ENCODE peak calls at places on chromosome 20, in four cellular contexts. One of them, this sample, is unnamed.
A peak's percentile ranks its signal among the peaks of the same experiment; 100 is the strongest.

GRCh38 chr20:2137552-2138201 is 36.0 kb downstream of the STK35 start:
- DNase-seq in IMR-90: peak; percentile 96
- DNase-seq in mesenchymal stem cell: peak; percentile 97
- DNase-seq in mesendoderm: no peak
- DNase-seq in this sample: no peak

GRCh38 chr20:41177636-41178035 is 40.3 kb downstream of the PLCG1 start:
- DNase-seq in IMR-90: peak; percentile 87
- DNase-seq in mesenchymal stem cell: peak; percentile 77
- DNase-seq in mesendoderm: peak; percentile 71
- DNase-seq in this sample: no peak

GRCh38 chr20:61346996-61347906 is 95.2 kb downstream of the CDH4 start:
- DNase-seq in IMR-90: no peak
- DNase-seq in mesenchymal stem cell: no peak
- DNase-seq in mesendoderm: no peak
- DNase-seq in this sample: no peak

GRCh38 chr20:22768779-22769178 is 184.4 kb upstream of the FOXA2 start:
- DNase-seq in IMR-90: no peak
- DNase-seq in mesenchymal stem cell: no peak
- DNase-seq in mesendoderm: peak; percentile 57
- DNase-seq in this sample: peak; percentile 8

GRCh38 chr20:36117638-36118037 is 36.9 kb upstream of the EPB41L1 start:
- DNase-seq in IMR-90: no peak
- DNase-seq in mesenchymal stem cell: no peak
- DNase-seq in mesendoderm: no peak
- DNase-seq in this sample: no peak

GRCh38 chr20:23231561-23232218 is 118.9 kb upstream of the NXT1 start:
- DNase-seq in IMR-90: peak; percentile 29
- DNase-seq in mesenchymal stem cell: peak; percentile 46
- DNase-seq in mesendoderm: peak; percentile 66
- DNase-seq in this sample: no peak

GRCh38 chr20:57695012-57695411 is 14.8 kb downstream of the PMEPA1 start:
- DNase-seq in IMR-90: no peak
- DNase-seq in mesenchymal stem cell: no peak
- DNase-seq in mesendoderm: no peak
- DNase-seq in this sample: no peak

GRCh38 chr20:5353624-5354496 is 37.1 kb upstream of the PROKR2 start:
- DNase-seq in IMR-90: peak; percentile 44
- DNase-seq in mesenchymal stem cell: peak; percentile 76
- DNase-seq in mesendoderm: no peak
- DNase-seq in this sample: no peak

GRCh38 chr20:57092112-57092899 is 174.1 kb downstream of the BMP7 start:
- DNase-seq in IMR-90: peak; percentile 26
- DNase-seq in mesenchymal stem cell: peak; percentile 61
- DNase-seq in mesendoderm: peak; percentile 69
- DNase-seq in this sample: peak; percentile 64

GRCh38 chr20:57596998-57597939 is 23.0 kb downstream of the ZBP1 start:
- DNase-seq in IMR-90: peak; percentile 17
- DNase-seq in mesenchymal stem cell: peak; percentile 36
- DNase-seq in mesendoderm: peak; percentile 58
- DNase-seq in this sample: peak; percentile 61

GRCh38 chr20:4091332-4092135 is 76.2 kb upstream of the RNF24 start:
- DNase-seq in IMR-90: peak; percentile 96
- DNase-seq in mesenchymal stem cell: peak; percentile 98
- DNase-seq in mesendoderm: peak; percentile 84
- DNase-seq in this sample: peak; percentile 56

GRCh38 chr20:36175016-36175415 is 20.5 kb downstream of the EPB41L1 start:
- DNase-seq in IMR-90: peak; percentile 68
- DNase-seq in mesenchymal stem cell: peak; percentile 64
- DNase-seq in mesendoderm: no peak
- DNase-seq in this sample: no peak

GRCh38 chr20:2624190-2624589 is 28.2 kb upstream of the NOP56 start:
- DNase-seq in IMR-90: no peak
- DNase-seq in mesenchymal stem cell: no peak
- DNase-seq in mesendoderm: no peak
- DNase-seq in this sample: no peak

GRCh38 chr20:23622839-23623343 is 14.9 kb downstream of the CST3 start:
- DNase-seq in IMR-90: peak; percentile 77
- DNase-seq in mesenchymal stem cell: peak; percentile 93
- DNase-seq in mesendoderm: peak; percentile 55
- DNase-seq in this sample: no peak

GRCh38 chr20:32434434-32434833 is 76.3 kb downstream of the ASXL1 start:
- DNase-seq in IMR-90: no peak
- DNase-seq in mesenchymal stem cell: no peak
- DNase-seq in mesendoderm: no peak
- DNase-seq in this sample: no peak

GRCh38 chr20:45576995-45577394 is 2.1 kb downstream of the WFDC8 start:
- DNase-seq in IMR-90: peak; percentile 1
- DNase-seq in mesenchymal stem cell: peak; percentile 39
- DNase-seq in mesendoderm: peak; percentile 81
- DNase-seq in this sample: no peak

GRCh38 chr20:45631184-45631583 is at the start of gene WFDC9:
- DNase-seq in IMR-90: no peak
- DNase-seq in mesenchymal stem cell: no peak
- DNase-seq in mesendoderm: no peak
- DNase-seq in this sample: no peak

GRCh38 chr20:6583134-6583738 is 184.2 kb upstream of the BMP2 start:
- DNase-seq in IMR-90: peak; percentile 55
- DNase-seq in mesenchymal stem cell: peak; percentile 68
- DNase-seq in mesendoderm: peak; percentile 85
- DNase-seq in this sample: peak; percentile 65

GRCh38 chr20:59040682-59041081 is 1.9 kb downstream of the PRELID3B start:
- DNase-seq in IMR-90: no peak
- DNase-seq in mesenchymal stem cell: no peak
- DNase-seq in mesendoderm: no peak
- DNase-seq in this sample: no peak
- H3K4me3 ChIP-seq in IMR-90: no peak overlapping the region
- H3K4me3 ChIP-seq in mesenchymal stem cell: no peak overlapping the region
- H3K4me3 ChIP-seq in mesendoderm: no peak overlapping the region
- H3K4me3 ChIP-seq in this sample: no peak overlapping the region

GRCh38 chr20:18566892-18567738 is at the start of gene SMIM26:
- DNase-seq in IMR-90: peak; percentile 82
- DNase-seq in mesenchymal stem cell: peak; percentile 87
- DNase-seq in mesendoderm: peak; percentile 95
- DNase-seq in this sample: peak; percentile 67

GRCh38 chr20:18571009-18571408 is 3.8 kb downstream of the SMIM26 start:
- DNase-seq in IMR-90: no peak
- DNase-seq in mesenchymal stem cell: no peak
- DNase-seq in mesendoderm: no peak
- DNase-seq in this sample: no peak

GRCh38 chr20:18571578-18571977 is 4.3 kb downstream of the SMIM26 start:
- DNase-seq in IMR-90: no peak
- DNase-seq in mesenchymal stem cell: no peak
- DNase-seq in mesendoderm: no peak
- DNase-seq in this sample: no peak

DNA sequence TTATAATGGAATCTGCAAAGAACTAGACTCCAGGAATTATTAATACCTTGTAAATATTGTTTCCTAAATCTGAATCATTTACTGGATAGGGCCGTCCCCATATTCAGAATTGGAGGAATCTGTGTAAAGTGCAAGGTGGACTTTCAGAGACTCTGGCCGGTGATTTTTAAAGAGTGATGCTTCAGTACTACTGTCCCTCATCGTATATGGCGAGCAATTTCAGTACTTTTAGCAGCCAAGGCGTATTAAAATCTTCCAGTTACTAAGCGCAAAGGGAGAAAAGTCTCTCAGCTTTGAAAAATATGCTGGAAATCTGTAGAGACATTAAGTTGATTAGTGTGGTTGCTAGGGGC is 483 bp downstream of the SMIM26 start:
- DNase-seq in IMR-90: no peak
- DNase-seq in mesenchymal stem cell: no peak
- DNase-seq in mesendoderm: no peak
- DNase-seq in this sample: no peak
- H4K8ac ChIP-seq in IMR-90: peak overlapping the region; percentile 98
- H4K8ac ChIP-seq in mesenchymal stem cell: no peak overlapping the region
- H4K8ac ChIP-seq in mesendoderm: no peak overlapping the region
- H4K8ac ChIP-seq in this sample: no peak overlapping the region

GRCh38 chr20:53874104-53874503 is 196.3 kb downstream of the BCAS1 start:
- DNase-seq in IMR-90: no peak
- DNase-seq in mesenchymal stem cell: no peak
- DNase-seq in mesendoderm: no peak
- DNase-seq in this sample: no peak

GRCh38 chr20:53872081-53872541 is 198.3 kb downstream of the BCAS1 start:
- DNase-seq in IMR-90: no peak
- DNase-seq in mesenchymal stem cell: no peak
- DNase-seq in mesendoderm: no peak
- DNase-seq in this sample: no peak

GRCh38 chr20:53872561-53873248 is 197.7 kb downstream of the BCAS1 start:
- DNase-seq in IMR-90: peak; percentile 30
- DNase-seq in mesenchymal stem cell: no peak
- DNase-seq in mesendoderm: no peak
- DNase-seq in this sample: no peak

GRCh38 chr20:53874706-53875105 is 195.7 kb downstream of the BCAS1 start:
- DNase-seq in IMR-90: no peak
- DNase-seq in mesenchymal stem cell: no peak
- DNase-seq in mesendoderm: no peak
- DNase-seq in this sample: no peak

GRCh38 chr20:53873249-53873642 is 197.1 kb downstream of the BCAS1 start:
- DNase-seq in IMR-90: no peak
- DNase-seq in mesenchymal stem cell: no peak
- DNase-seq in mesendoderm: no peak
- DNase-seq in this sample: no peak
- H3K4me3 ChIP-seq in IMR-90: no peak overlapping the region
- H3K4me3 ChIP-seq in mesenchymal stem cell: no peak overlapping the region
- H3K4me3 ChIP-seq in mesendoderm: no peak overlapping the region
- H3K4me3 ChIP-seq in this sample: no peak overlapping the region

GRCh38 chr20:21632654-21633053 is 72.8 kb upstream of the PAX1 start:
- DNase-seq in IMR-90: no peak
- DNase-seq in mesenchymal stem cell: no peak
- DNase-seq in mesendoderm: no peak
- DNase-seq in this sample: no peak
- H4K8ac ChIP-seq in IMR-90: no peak overlapping the region
- H4K8ac ChIP-seq in mesenchymal stem cell: no peak overlapping the region
- H4K8ac ChIP-seq in mesendoderm: no peak overlapping the region
- H4K8ac ChIP-seq in this sample: no peak overlapping the region

DNA sequence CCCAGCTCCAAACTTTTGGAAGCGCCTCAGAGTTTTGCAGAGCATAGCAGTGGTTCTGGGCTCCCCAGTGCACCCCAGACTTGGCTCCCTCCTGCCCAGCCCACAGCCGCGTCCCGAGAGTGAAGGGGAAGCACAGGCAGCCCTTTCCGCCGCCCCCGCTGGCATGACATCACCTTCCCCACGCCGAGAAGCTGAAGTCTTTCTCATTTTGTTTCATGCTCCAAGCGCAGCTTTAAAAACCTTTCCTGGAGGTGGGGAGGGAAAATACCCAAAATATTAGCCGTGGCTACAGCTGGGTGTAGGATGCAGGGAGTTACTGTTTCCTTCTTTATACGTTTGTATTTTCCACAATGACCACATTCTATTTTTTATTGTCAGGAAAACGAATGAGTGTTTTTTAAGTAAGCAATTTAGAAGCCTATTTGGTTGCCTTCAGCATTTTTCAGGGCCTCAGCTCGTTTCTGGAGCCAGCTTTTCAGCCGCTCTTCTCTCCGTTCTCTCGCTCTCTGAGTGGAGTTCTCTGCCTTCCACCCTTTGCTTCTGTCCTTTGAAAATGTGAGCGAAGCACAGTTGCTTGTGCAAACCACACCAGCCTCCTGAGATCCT is 72.8 kb downstream of the SNX5 start:
- DNase-seq in IMR-90: peak; percentile 70
- DNase-seq in mesenchymal stem cell: peak; percentile 28
- DNase-seq in mesendoderm: no peak
- DNase-seq in this sample: no peak
- H3K4me3 ChIP-seq in IMR-90: peak overlapping the region; percentile 35
- H3K4me3 ChIP-seq in mesenchymal stem cell: no peak overlapping the region
- H3K4me3 ChIP-seq in mesendoderm: no peak overlapping the region
- H3K4me3 ChIP-seq in this sample: no peak overlapping the region

GRCh38 chr20:16007164-16007563 is 566.1 kb downstream of the KIF16B start:
- DNase-seq in IMR-90: no peak
- DNase-seq in mesenchymal stem cell: no peak
- DNase-seq in mesendoderm: no peak
- DNase-seq in this sample: no peak
- H4K8ac ChIP-seq in IMR-90: no peak overlapping the region
- H4K8ac ChIP-seq in mesenchymal stem cell: no peak overlapping the region
- H4K8ac ChIP-seq in mesendoderm: no peak overlapping the region
- H4K8ac ChIP-seq in this sample: no peak overlapping the region

DNA sequence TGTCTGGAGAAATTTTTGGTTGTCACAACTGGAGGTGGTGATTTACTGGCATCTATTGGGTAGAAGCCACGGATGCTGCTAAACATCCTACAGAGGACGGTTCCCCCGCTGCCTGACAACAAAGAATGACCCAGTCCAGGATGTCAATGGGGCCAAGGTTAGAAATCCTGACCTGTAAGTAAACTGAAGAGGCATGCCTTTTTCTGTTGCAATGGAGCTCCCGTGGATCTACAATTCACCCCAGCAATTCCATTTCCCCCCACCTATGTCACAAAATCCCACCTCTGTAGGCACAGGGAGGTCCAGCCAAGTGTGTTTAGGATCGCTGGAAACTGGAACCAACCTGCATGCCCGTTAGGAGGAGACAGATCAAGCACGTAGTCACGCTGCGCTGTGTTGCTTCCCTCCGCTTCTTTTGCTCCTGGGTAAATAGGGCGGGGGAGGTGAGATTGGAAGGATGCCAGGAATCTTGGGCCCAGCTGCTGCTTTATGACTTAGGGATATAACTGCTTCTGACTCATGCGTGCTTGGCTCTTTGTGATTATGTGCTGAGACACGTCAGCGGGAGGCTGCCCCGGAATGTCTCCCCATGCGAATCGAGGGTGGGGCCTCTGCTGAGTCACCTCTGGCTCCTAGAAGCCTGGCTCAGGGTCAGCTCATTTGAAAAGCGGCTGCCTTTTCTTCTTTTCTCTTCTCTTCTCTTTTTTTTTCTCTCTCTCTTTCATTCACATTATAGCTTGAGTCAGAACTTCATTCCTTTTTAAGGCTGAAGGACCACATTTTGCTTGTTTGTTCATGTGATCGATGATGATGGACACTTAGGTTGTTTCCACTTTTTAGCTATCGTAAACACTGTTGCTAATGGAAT is 12.4 kb upstream of the PEDS1 start:
- DNase-seq in IMR-90: peak; percentile 100
- DNase-seq in mesenchymal stem cell: peak; percentile 100
- DNase-seq in mesendoderm: peak; percentile 100
- DNase-seq in this sample: peak; percentile 75
- H3K4me3 ChIP-seq in IMR-90: peak overlapping the region; percentile 45
- H3K4me3 ChIP-seq in mesenchymal stem cell: no peak overlapping the region
- H3K4me3 ChIP-seq in mesendoderm: no peak overlapping the region
- H3K4me3 ChIP-seq in this sample: peak overlapping the region; percentile 19

DNA sequence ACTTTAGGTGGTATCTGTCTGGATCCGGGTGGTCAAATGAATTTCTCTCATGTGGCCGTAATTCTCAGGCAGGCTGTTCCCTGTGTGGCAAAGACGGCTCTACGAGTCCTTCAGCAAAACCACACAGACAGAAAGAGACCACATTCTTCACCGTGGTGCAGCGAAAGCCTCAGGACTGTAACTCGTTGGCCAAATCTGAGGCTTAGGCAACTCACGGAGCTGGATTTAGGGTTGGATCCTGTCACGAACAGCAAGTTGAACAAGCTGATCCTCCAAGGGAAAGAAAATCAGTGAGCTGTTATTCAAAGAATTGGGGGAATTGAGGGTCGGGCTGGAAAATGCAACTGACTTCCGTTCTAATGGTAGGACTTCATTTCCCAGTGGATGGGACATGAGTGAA is 167.4 kb downstream of the ZMYND8 start:
- DNase-seq in IMR-90: no peak
- DNase-seq in mesenchymal stem cell: no peak
- DNase-seq in mesendoderm: no peak
- DNase-seq in this sample: no peak
- H4K8ac ChIP-seq in IMR-90: no peak overlapping the region
- H4K8ac ChIP-seq in mesenchymal stem cell: no peak overlapping the region
- H4K8ac ChIP-seq in mesendoderm: no peak overlapping the region
- H4K8ac ChIP-seq in this sample: no peak overlapping the region

GRCh38 chr20:44180814-44181213 is 6.2 kb downstream of the JPH2 start:
- DNase-seq in IMR-90: peak; percentile 35
- DNase-seq in mesenchymal stem cell: peak; percentile 83
- DNase-seq in mesendoderm: peak; percentile 94
- DNase-seq in this sample: peak; percentile 5
- H3K4me3 ChIP-seq in IMR-90: no peak overlapping the region
- H3K4me3 ChIP-seq in mesenchymal stem cell: no peak overlapping the region
- H3K4me3 ChIP-seq in mesendoderm: no peak overlapping the region
- H3K4me3 ChIP-seq in this sample: no peak overlapping the region

This sample was measured in neuronal stem cell.